ENCODE peak calls at places on chromosomes 12 and 14, in ten cellular contexts. U is HepG2, K is Panc1, H is H1, B is transverse colon, R is stomach, Z is HCT116, V is sigmoid colon, O is GM23338, D is prostate gland. Y is an unnamed sample.

GRCh38 chr12:18363321-18363720 is 102.0 kb downstream of the PIK3C2G start:
- DNase-seq in U (no peak), K (no peak), H (no peak), B (no peak), R (no peak), Z (no peak), V (no peak), O (peak), D (no peak), Y (no peak)

GRCh38 chr14:67413806-67414769 is 2.1 kb upstream of the PLEK2 start:
- DNase-seq in U (peak), K (no peak), H (no peak), B (no peak), R (no peak), Z (peak), V (peak), O (no peak), D (no peak), Y (no peak)

GRCh38 chr12:102549691-102550090 is 69.3 kb upstream of the IGF1 start:
- DNase-seq in U (no peak), K (no peak), H (no peak), B (no peak), R (no peak), Z (no peak), V (no peak), O (peak), D (no peak), Y (no peak)

GRCh38 chr12:31387466-31387865 is 61.5 kb upstream of the SINHCAF start:
- DNase-seq in U (no peak), K (no peak), H (peak), B (no peak), R (no peak), Z (no peak), V (no peak), O (no peak), D (no peak), Y (no peak)

GRCh38 chr12:46465307-46465706 is 92.7 kb upstream of the SLC38A2 start:
- DNase-seq in U (peak), K (no peak), H (no peak), B (no peak), R (no peak), Z (no peak), V (no peak), O (no peak), D (no peak), Y (no peak)

GRCh38 chr14:92719890-92720323 is 28.5 kb downstream of the LGMN start:
- DNase-seq in U (no peak), K (no peak), H (no peak), B (peak), R (peak), Z (no peak), V (peak), O (no peak), D (peak), Y (no peak)

GRCh38 chr12:26740991-26741390 is 92.0 kb downstream of the ITPR2 start:
- DNase-seq in U (no peak), K (no peak), H (no peak), B (no peak), R (no peak), Z (no peak), V (no peak), O (no peak), D (no peak), Y (no peak)

GRCh38 chr14:52790011-52790755 is 1.2 kb downstream of the GNPNAT1 start:
- DNase-seq in U (no peak), K (no peak), H (no peak), B (no peak), R (no peak), Z (no peak), V (no peak), O (peak), D (no peak), Y (no peak)

GRCh38 chr14:94401083-94401482 is 12.7 kb upstream of the SERPINA1 start:
- DNase-seq in U (no peak), K (no peak), H (no peak), B (no peak), R (no peak), Z (no peak), V (no peak), O (no peak), D (no peak), Y (no peak)

GRCh38 chr14:104768437-104769323 is 15.7 kb downstream of the SIVA1 start:
- DNase-seq in U (peak), K (peak), H (peak), B (peak), R (peak), Z (peak), V (peak), O (peak), D (peak), Y (peak)

GRCh38 chr12:53998174-53998899 is 1.6 kb upstream of the HOXC9 start:
- DNase-seq in U (no peak), K (no peak), H (no peak), B (no peak), R (no peak), Z (no peak), V (no peak), O (no peak), D (no peak), Y (no peak)

GRCh38 chr14:91419044-91419397 is 1.4 kb upstream of the CCDC88C start:
- DNase-seq in U (no peak), K (no peak), H (peak), B (no peak), R (peak), Z (no peak), V (no peak), O (no peak), D (no peak), Y (no peak)

GRCh38 chr14:95935228-95935822 is 58.7 kb downstream of the TUNAR start:
- DNase-seq in U (peak), K (no peak), H (no peak), B (no peak), R (no peak), Z (no peak), V (no peak), O (peak), D (no peak), Y (no peak)

GRCh38 chr14:69580009-69580577 is 5.4 kb upstream of the CCDC177 start:
- DNase-seq in U (peak), K (peak), H (peak), B (no peak), R (peak), Z (peak), V (no peak), O (peak), D (no peak), Y (no peak)

GRCh38 chr14:54025661-54026060 is 69.0 kb upstream of the BMP4 start:
- DNase-seq in U (peak), K (no peak), H (no peak), B (no peak), R (no peak), Z (peak), V (no peak), O (peak), D (no peak), Y (no peak)

GRCh38 chr12:22173154-22173553 is 127.1 kb downstream of the CMAS start:
- DNase-seq in U (no peak), K (no peak), H (no peak), B (no peak), R (no peak), Z (no peak), V (no peak), O (no peak), D (no peak), Y (no peak)

GRCh38 chr12:110245278-110245868 is 35.7 kb upstream of the ATP2A2 start:
- DNase-seq in U (peak), K (no peak), H (peak), B (peak), R (peak), Z (no peak), V (no peak), O (peak), D (no peak), Y (peak)

GRCh38 chr14:92540472-92541048 is 27.0 kb downstream of the RIN3 start:
- DNase-seq in U (no peak), K (peak), H (no peak), B (peak), R (peak), Z (peak), V (peak), O (peak), D (peak), Y (no peak)

GRCh38 chr12:4037747-4038312 is 164.6 kb upstream of the PARP11 start:
- DNase-seq in U (peak), K (no peak), H (no peak), B (peak), R (peak), Z (no peak), V (no peak), O (peak), D (peak), Y (no peak)

GRCh38 chr12:22286569-22286968 is 47.9 kb downstream of the ST8SIA1 start:
- DNase-seq in U (no peak), K (no peak), H (no peak), B (no peak), R (no peak), Z (no peak), V (no peak), O (no peak), D (no peak), Y (no peak)

GRCh38 chr12:8612629-8613028 is at the start of gene AICDA:
- DNase-seq in U (no peak), K (no peak), H (no peak), B (no peak), R (no peak), Z (no peak), V (no peak), O (no peak), D (no peak), Y (no peak)

GRCh38 chr12:130489293-130489692 is 151.6 kb downstream of the PIWIL1 start:
- DNase-seq in U (no peak), K (no peak), H (no peak), B (no peak), R (no peak), Z (no peak), V (no peak), O (no peak), D (no peak), Y (no peak)

GRCh38 chr14:66662374-66662773 is 154.4 kb downstream of the GPHN start:
- DNase-seq in U (peak), K (no peak), H (no peak), B (no peak), R (no peak), Z (no peak), V (no peak), O (peak), D (no peak), Y (no peak)

GRCh38 chr14:73105727-73106126 is 30.6 kb upstream of the PSEN1 start:
- DNase-seq in U (no peak), K (no peak), H (no peak), B (no peak), R (no peak), Z (no peak), V (no peak), O (no peak), D (no peak), Y (no peak)

GRCh38 chr12:45244561-45245348 is 28.9 kb downstream of the ANO6 start:
- DNase-seq in U (no peak), K (no peak), H (no peak), B (no peak), R (no peak), Z (no peak), V (no peak), O (peak), D (no peak), Y (no peak)

GRCh38 chr12:132447731-132448452 is 42.1 kb upstream of the FBRSL1 start:
- DNase-seq in U (no peak), K (no peak), H (no peak), B (no peak), R (no peak), Z (no peak), V (no peak), O (no peak), D (no peak), Y (no peak)

DNA sequence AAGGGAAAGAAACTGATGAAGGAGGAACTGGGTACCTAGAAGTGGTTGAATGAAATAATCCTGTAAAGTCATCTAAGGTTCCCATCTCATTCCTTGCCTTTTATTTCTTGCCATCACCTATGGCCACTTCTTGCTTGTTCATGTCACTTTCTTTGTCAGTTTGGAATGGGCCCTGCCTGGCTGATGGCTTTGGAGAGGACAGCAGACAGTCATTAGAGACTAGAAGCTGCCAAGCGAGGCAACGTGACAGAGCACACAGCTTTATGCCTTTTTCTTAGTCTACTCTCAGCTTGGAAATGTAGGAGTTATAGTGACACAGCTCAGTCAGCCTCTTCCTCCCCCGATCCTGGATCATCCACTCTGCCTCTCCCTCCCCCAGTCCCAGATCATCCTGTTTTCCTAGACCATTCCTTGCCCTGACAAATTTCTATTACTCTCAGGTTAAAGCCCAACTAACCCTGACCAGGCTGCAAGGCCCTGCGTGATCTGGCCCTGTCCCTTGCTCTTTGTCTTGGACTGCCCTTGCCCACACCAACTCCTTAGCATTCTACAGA is 26.6 kb downstream of the ETV6 start:
- DNase-seq in U (no peak), K (no peak), H (no peak), B (no peak), R (no peak), Z (no peak), V (no peak), O (no peak), D (no peak), Y (no peak)
- TF ChIP-seq POLR2AphosphoS5 in U (no peak), K (no peak), H (no peak), B (no peak), R (no peak), Z (no peak), V (no peak), O (no peak), D (no peak), Y (no peak)

GRCh38 chr12:50686976-50687375 is 76.9 kb upstream of the ATF1 start:
- DNase-seq in U (no peak), K (no peak), H (no peak), B (no peak), R (no peak), Z (no peak), V (no peak), O (no peak), D (no peak), Y (no peak)

GRCh38 chr12:50690923-50691322 is 73.0 kb upstream of the ATF1 start:
- DNase-seq in U (peak), K (no peak), H (no peak), B (no peak), R (no peak), Z (no peak), V (no peak), O (no peak), D (no peak), Y (no peak)

GRCh38 chr12:50686406-50686805 is 77.5 kb upstream of the ATF1 start:
- DNase-seq in U (no peak), K (no peak), H (no peak), B (no peak), R (peak), Z (no peak), V (no peak), O (no peak), D (no peak), Y (no peak)

GRCh38 chr12:50685641-50686040 is 78.3 kb upstream of the ATF1 start:
- DNase-seq in U (no peak), K (no peak), H (no peak), B (no peak), R (no peak), Z (no peak), V (no peak), O (no peak), D (no peak), Y (no peak)

GRCh38 chr12:50689437-50689836 is 74.5 kb upstream of the ATF1 start:
- DNase-seq in U (no peak), K (no peak), H (no peak), B (no peak), R (no peak), Z (no peak), V (no peak), O (no peak), D (no peak), Y (no peak)
- H3K27ac ChIP-seq in U (peak), K (no peak), H (no peak), B (no peak), R (no peak), Z (no peak), V (no peak), O (no peak), D (no peak), Y (no peak)

DNA sequence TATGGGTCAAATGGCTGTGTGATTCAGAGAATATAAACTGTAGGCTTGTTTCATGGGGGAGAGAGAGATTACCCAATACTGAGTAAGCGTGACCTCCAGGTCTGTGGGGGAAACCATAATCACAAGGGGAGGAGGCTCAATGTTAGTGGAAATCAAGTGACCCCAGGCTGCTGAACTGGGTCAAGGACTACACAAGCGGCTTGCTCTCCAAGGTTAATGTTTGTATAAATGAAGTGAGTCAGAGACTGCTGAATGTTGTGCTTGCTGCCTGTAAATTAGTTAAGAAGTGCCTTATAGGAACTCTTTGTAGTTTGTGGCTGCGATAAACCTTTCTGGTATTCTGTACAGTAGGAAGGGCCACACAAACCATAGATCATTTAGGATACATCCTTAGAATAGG is 479.7 kb downstream of the AACS start:
- DNase-seq in U (no peak), K (no peak), H (no peak), B (no peak), R (no peak), Z (no peak), V (no peak), O (no peak), D (no peak), Y (no peak)
- TF ChIP-seq POLR2AphosphoS5 in U (no peak), K (no peak), H (no peak), B (no peak), R (no peak), Z (no peak), V (no peak), O (no peak), D (no peak), Y (no peak)

GRCh38 chr12:12399161-12399560 is 42.3 kb downstream of the BORCS5 start:
- DNase-seq in U (no peak), K (no peak), H (no peak), B (no peak), R (no peak), Z (no peak), V (no peak), O (peak), D (no peak), Y (no peak)
- H3K27ac ChIP-seq in U (peak), K (no peak), H (no peak), B (no peak), R (peak), Z (no peak), V (no peak), O (peak), D (no peak), Y (peak)

GRCh38 chr14:74965770-74966153 is 10.4 kb upstream of the PGF start:
- DNase-seq in U (no peak), K (no peak), H (no peak), B (no peak), R (no peak), Z (no peak), V (peak), O (no peak), D (no peak), Y (no peak)
- TF ChIP-seq POLR2AphosphoS5 in U (no peak), K (no peak), H (no peak), B (no peak), R (no peak), Z (no peak), V (no peak), O (no peak), D (no peak), Y (no peak)

GRCh38 chr14:100782516-100783320 is 43.2 kb upstream of the MEG3 start:
- DNase-seq in U (peak), K (no peak), H (no peak), B (no peak), R (no peak), Z (no peak), V (peak), O (no peak), D (no peak), Y (peak)
- H3K27ac ChIP-seq in U (no peak), K (no peak), H (no peak), B (no peak), R (no peak), Z (no peak), V (no peak), O (no peak), D (no peak), Y (no peak)

GRCh38 chr12:116979109-116979508 is 68.4 kb downstream of the FBXW8 start:
- DNase-seq in U (no peak), K (no peak), H (no peak), B (no peak), R (no peak), Z (no peak), V (no peak), O (no peak), D (no peak), Y (no peak)

GRCh38 chr12:116982721-116983502 is 72.2 kb downstream of the FBXW8 start:
- DNase-seq in U (no peak), K (no peak), H (no peak), B (no peak), R (no peak), Z (no peak), V (no peak), O (no peak), D (no peak), Y (no peak)

GRCh38 chr12:116977465-116978380 is 67.0 kb downstream of the FBXW8 start:
- DNase-seq in U (no peak), K (no peak), H (no peak), B (no peak), R (no peak), Z (no peak), V (no peak), O (no peak), D (no peak), Y (no peak)

GRCh38 chr12:116984098-116984497 is 73.3 kb downstream of the FBXW8 start:
- DNase-seq in U (no peak), K (no peak), H (no peak), B (no peak), R (no peak), Z (no peak), V (no peak), O (no peak), D (no peak), Y (no peak)

DNA sequence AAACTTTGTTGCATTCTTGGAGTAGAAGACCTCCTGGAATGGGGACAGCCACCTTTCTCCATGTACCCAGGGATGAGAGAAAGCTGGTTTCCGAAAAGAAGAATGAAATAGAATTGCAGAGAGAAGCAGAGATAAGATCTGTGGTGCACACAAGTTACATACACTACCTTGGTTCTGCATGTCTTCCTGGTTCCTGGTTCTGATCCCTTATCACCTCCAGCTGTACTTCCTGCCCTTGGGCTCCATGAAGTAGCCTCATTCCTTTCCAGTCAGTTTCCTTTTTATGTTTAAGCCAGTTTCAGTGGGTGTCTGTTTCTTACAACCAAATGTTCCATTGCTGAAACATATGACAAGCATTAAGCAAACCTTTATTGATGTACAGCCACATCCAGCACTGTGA is 69.3 kb downstream of the FBXW8 start:
- DNase-seq in U (no peak), K (no peak), H (no peak), B (no peak), R (no peak), Z (no peak), V (no peak), O (no peak), D (no peak), Y (no peak)
- TF ChIP-seq POLR2AphosphoS5 in U (no peak), K (no peak), H (no peak), B (no peak), R (peak), Z (no peak), V (no peak), O (no peak), D (no peak), Y (no peak)

GRCh38 chr12:69511016-69511415 is 40.8 kb downstream of the FRS2 start:
- DNase-seq in U (no peak), K (no peak), H (no peak), B (no peak), R (no peak), Z (no peak), V (no peak), O (no peak), D (no peak), Y (no peak)
- H3K27ac ChIP-seq in U (no peak), K (no peak), H (no peak), B (no peak), R (no peak), Z (no peak), V (no peak), O (no peak), D (no peak), Y (no peak)

Y was measured in spleen.